ENCODE peak calls at places on chromosomes 3 and 15, in nine cellular contexts. S is WTC11, B is fibroblast of the conjunctiva, X is T-helper 1 cell, W is sciatic nerve, C is NAMALWA, M is globus pallidus, Z is progenitor cell of endocrine pancreas, D is dorsolateral prefrontal cortex. V is an unnamed sample.

GRCh38 chr3:156553705-156554356 is 1.1 kb downstream of the SSR3 start:
- DNase-seq in Z (no peak), D (no peak), W (no peak), X (no peak), S (no peak), M (no peak), C (peak), B (peak), V (no peak)

GRCh38 chr3:119628390-119628789 is 30.7 kb downstream of the PLA1A start:
- DNase-seq in D (no peak), C (no peak), Z (no peak), S (no peak), B (no peak), X (no peak), W (no peak), M (no peak), V (no peak)

GRCh38 chr3:10717756-10718155 is 98.3 kb upstream of the SLC6A11 start:
- DNase-seq in D (no peak), X (no peak), C (no peak), B (no peak), S (no peak), W (no peak), Z (no peak), M (no peak), V (no peak)

GRCh38 chr15:65829150-65829764 is 37.2 kb upstream of the DENND4A start:
- DNase-seq in S (no peak), W (no peak), D (no peak), B (no peak), Z (no peak), M (no peak), C (peak), X (no peak), V (peak)

GRCh38 chr3:171327441-171328174 is 132.6 kb downstream of the TNIK start:
- DNase-seq in M (no peak), C (no peak), Z (no peak), W (no peak), S (no peak), X (no peak), B (no peak), D (no peak), V (no peak)

GRCh38 chr15:51403072-51403878 is 61.8 kb downstream of the GLDN start:
- DNase-seq in X (no peak), D (no peak), B (peak), Z (no peak), W (no peak), C (peak), M (no peak), S (no peak), V (peak)

GRCh38 chr3:100123112-100123511 is 8.8 kb upstream of the FILIP1L start:
- DNase-seq in S (no peak), X (no peak), Z (no peak), D (no peak), C (no peak), W (no peak), M (no peak), B (no peak), V (no peak)

GRCh38 chr3:123282461-123282860 is 80.7 kb downstream of the SEC22A start:
- DNase-seq in Z (no peak), D (no peak), S (no peak), B (no peak), W (no peak), C (no peak), X (no peak), M (no peak), V (peak)

GRCh38 chr15:82611348-82611747 is 35.8 kb downstream of the CPEB1 start:
- DNase-seq in S (no peak), X (no peak), B (no peak), M (no peak), D (no peak), W (no peak), Z (no peak), C (no peak), V (no peak)

GRCh38 chr15:36185438-36185837 is 394.0 kb upstream of the CDIN1 start:
- DNase-seq in M (no peak), W (no peak), Z (no peak), C (no peak), B (no peak), X (no peak), D (no peak), S (no peak), V (no peak)